ENCODE peak calls at places on chromosomes 7 and 10, in ten cellular contexts. P is effector memory CD8-positive, alpha-beta T cell; Q is GM12864; U is cardiac muscle cell; N is stimulated activated naive B cell treated with anti-CD40 and anti-IgM and Interleukin-4, amounts not matched to agents 10 μg/mL and 1 μg/mL and 100 μg/mL, for 72 hours; V is skeletal muscle cell; F is stimulated activated CD8-positive, alpha-beta memory T cell treated with anti-CD3 and anti-CD28 coated beads, Interleukin-4, amount 100 ng/mL, for 48 hours; B is activated T-cell treated with anti-CD3 and anti-CD28 coated beads for 1 hour; G is GM23338; R is effector CD8-positive, alpha-beta T cell. Z is an unnamed sample.

GRCh38 chr7:134945711-134946110 is 40.6 kb upstream of the AGBL3 start:
- DNase-seq in P (no peak), Q (no peak), U (no peak), N (no peak), V (no peak), F (no peak), B (no peak), G (no peak), R (no peak), Z (no peak)

GRCh38 chr10:97159906-97160305 is 25.9 kb downstream of the SLIT1 start:
- DNase-seq in P (no peak), Q (no peak), U (no peak), N (no peak), V (no peak), F (no peak), B (no peak), G (no peak), R (no peak), Z (no peak)

GRCh38 chr7:156219307-156220077 is 407.2 kb upstream of the SHH start:
- DNase-seq in P (no peak), Q (no peak), U (no peak), N (no peak), V (no peak), F (no peak), B (no peak), G (no peak), R (no peak), Z (no peak)

GRCh38 chr10:78263521-78263988 is 229.9 kb downstream of the RPS24 start:
- DNase-seq in P (no peak), Q (no peak), U (no peak), N (no peak), V (peak), F (no peak), B (no peak), G (no peak), R (no peak), Z (no peak)

GRCh38 chr10:57221674-57222073 is 860.6 kb upstream of the ZWINT start:
- DNase-seq in P (no peak), Q (no peak), U (no peak), N (no peak), V (no peak), F (no peak), B (no peak), G (peak), R (no peak), Z (no peak)

GRCh38 chr10:78742730-78743615 is 325.8 kb upstream of the ZMIZ1 start:
- DNase-seq in P (no peak), Q (no peak), U (no peak), N (no peak), V (no peak), F (no peak), B (no peak), G (no peak), R (no peak), Z (no peak)

GRCh38 chr7:2632717-2633537 is 1.1 kb downstream of the TTYH3 start:
- DNase-seq in P (peak), Q (no peak), U (peak), N (peak), V (no peak), F (peak), B (no peak), G (no peak), R (peak), Z (peak)

GRCh38 chr10:61836888-61837747 is 64.4 kb upstream of the ARID5B start:
- DNase-seq in P (no peak), Q (no peak), U (no peak), N (no peak), V (no peak), F (no peak), B (no peak), G (no peak), R (no peak), Z (no peak)

GRCh38 chr10:12394236-12395033 is 45.1 kb downstream of the CAMK1D start:
- DNase-seq in P (no peak), Q (no peak), U (no peak), N (no peak), V (no peak), F (no peak), B (no peak), G (no peak), R (no peak), Z (peak)

GRCh38 chr10:34994565-34995142 is 95.5 kb downstream of the CUL2 start:
- DNase-seq in P (peak), Q (peak), U (peak), N (peak), V (peak), F (peak), B (peak), G (peak), R (no peak), Z (peak)

GRCh38 chr7:23287612-23288011 is 11.5 kb upstream of the MALSU1 start:
- DNase-seq in P (no peak), Q (no peak), U (no peak), N (no peak), V (no peak), F (no peak), B (no peak), G (no peak), R (no peak), Z (no peak)

GRCh38 chr7:40301486-40302065 is 166.8 kb downstream of the SUGCT start:
- DNase-seq in P (no peak), Q (no peak), U (no peak), N (no peak), V (no peak), F (no peak), B (no peak), G (no peak), R (no peak), Z (no peak)

GRCh38 chr7:5607958-5608656 is 173.4 kb downstream of the RNF216 start:
- DNase-seq in P (no peak), Q (no peak), U (no peak), N (no peak), V (no peak), F (no peak), B (no peak), G (peak), R (no peak), Z (peak)

GRCh38 chr7:4144171-4144701 is 537.9 kb upstream of the FOXK1 start:
- DNase-seq in P (no peak), Q (no peak), U (no peak), N (no peak), V (no peak), F (no peak), B (no peak), G (no peak), R (no peak), Z (peak)

GRCh38 chr10:78028438-78029293 is 649 bp downstream of the POLR3A start:
- DNase-seq in P (peak), Q (no peak), U (peak), N (no peak), V (no peak), F (peak), B (peak), G (peak), R (peak), Z (no peak)

GRCh38 chr7:27141591-27142561 is 1.6 kb downstream of the HOXA5 start:
- DNase-seq in P (no peak), Q (no peak), U (no peak), N (no peak), V (no peak), F (no peak), B (no peak), G (peak), R (no peak), Z (peak)

GRCh38 chr10:46251857-46252847 is 34.6 kb upstream of the ANTXRL start:
- DNase-seq in P (no peak), Q (no peak), U (no peak), N (no peak), V (no peak), F (no peak), B (no peak), G (no peak), R (no peak), Z (no peak)

GRCh38 chr10:58971806-58972491 is 204.5 kb upstream of the PHYHIPL start:
- DNase-seq in P (no peak), Q (no peak), U (no peak), N (no peak), V (no peak), F (no peak), B (no peak), G (no peak), R (no peak), Z (no peak)

GRCh38 chr7:101817031-101817929 is at the start of gene CUX1:
- DNase-seq in P (peak), Q (no peak), U (peak), N (peak), V (no peak), F (peak), B (no peak), G (peak), R (peak), Z (peak)

Z was measured in H7.